ENCODE peak calls at places on chromosomes 12 and 14, in four cellular contexts. K is astrocyte of the spinal cord, A is sigmoid colon, Z is astrocyte of the cerebellum. V is an unnamed sample.

GRCh38 chr12:123608192-123608591 is 6.3 kb downstream of the DDX55 start:
- DNase-seq in A (no peak), Z (no peak), K (no peak), V (no peak)

GRCh38 chr12:132289356-132290202 is 39.8 kb downstream of the GALNT9 start:
- DNase-seq in K (no peak), A (no peak), Z (no peak), V (no peak)

GRCh38 chr14:99853206-99853605 is 60.0 kb downstream of the EML1 start:
- DNase-seq in A (no peak), K (no peak), Z (no peak), V (no peak)

GRCh38 chr12:1594045-1594294 is 411 bp downstream of the FBXL14 start:
- DNase-seq in A (peak), K (peak), Z (no peak), V (no peak)

GRCh38 chr12:82963961-82964360 is 277.3 kb downstream of the TMTC2 start:
- DNase-seq in K (peak), Z (peak), A (no peak), V (no peak)

GRCh38 chr14:61575751-61576150 is 119.6 kb upstream of the HIF1A start:
- DNase-seq in Z (no peak), K (no peak), A (no peak), V (no peak)

GRCh38 chr14:22691171-22691570 is 47.0 kb upstream of the OR6J1 start:
- DNase-seq in A (no peak), K (peak), Z (peak), V (no peak)

GRCh38 chr12:6777386-6777785 is 5.1 kb downstream of the LAG3 start:
- DNase-seq in A (no peak), Z (no peak), K (no peak), V (no peak)

GRCh38 chr14:30211326-30211725 is 283.7 kb upstream of the PRKD1 start:
- DNase-seq in A (no peak), K (peak), Z (no peak), V (no peak)

GRCh38 chr12:121949643-121950397 is 31.4 kb downstream of the CFAP251 start:
- DNase-seq in K (peak), Z (peak), A (no peak), V (no peak)

GRCh38 chr14:97820781-97821180 is 1023.6 kb downstream of the VRK1 start:
- DNase-seq in Z (no peak), K (no peak), A (no peak), V (no peak)

GRCh38 chr14:50943261-50943942 is 881 bp downstream of the PYGL start:
- DNase-seq in K (no peak), Z (no peak), A (peak), V (peak)

GRCh38 chr14:60346706-60347105 is 97.7 kb downstream of the PPM1A start:
- DNase-seq in Z (no peak), K (no peak), A (no peak), V (no peak)

GRCh38 chr14:24613747-24614146 is 4.3 kb upstream of the GZMH start:
- DNase-seq in K (no peak), A (no peak), Z (no peak), V (no peak)
- TF ChIP-seq CTCF in K (no peak), A (no peak), Z (no peak), V (no peak)

GRCh38 chr14:21299562-21300130 is 19.8 kb downstream of the RPGRIP1 start:
- DNase-seq in Z (no peak), K (no peak), A (no peak), V (no peak)

GRCh38 chr14:21302013-21302857 is 22.4 kb downstream of the RPGRIP1 start:
- DNase-seq in A (no peak), K (no peak), Z (no peak), V (no peak)

GRCh38 chr14:21298358-21298757 is 18.5 kb downstream of the RPGRIP1 start:
- DNase-seq in A (no peak), Z (no peak), K (no peak), V (no peak)

GRCh38 chr14:21300892-21301291 is 21.0 kb downstream of the RPGRIP1 start:
- DNase-seq in K (no peak), A (no peak), Z (no peak), V (no peak)
- H3K4me3 ChIP-seq in K (no peak), A (peak), Z (peak), V (peak)

DNA sequence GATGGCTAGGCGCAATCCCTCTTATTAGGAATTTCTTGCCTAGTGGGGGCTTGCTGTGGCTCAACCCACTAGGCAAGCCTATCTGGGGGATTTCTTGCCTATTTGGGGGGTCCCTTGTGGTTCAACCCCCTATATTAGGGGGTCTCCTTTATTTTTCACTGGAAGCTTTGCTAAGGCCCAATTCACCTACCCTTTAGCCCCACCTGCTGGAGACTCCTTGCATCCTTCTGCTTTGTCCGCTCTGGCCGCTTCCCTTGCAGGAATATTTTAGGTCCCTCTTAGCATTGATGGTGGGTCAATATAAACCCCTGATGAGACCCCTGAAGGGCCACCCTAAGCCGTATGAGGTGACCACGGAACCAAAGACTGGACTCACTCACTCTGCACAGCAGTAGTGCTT is 1552.1 kb downstream of the AACS start:
- DNase-seq in Z (no peak), K (no peak), A (no peak), V (no peak)
- TF ChIP-seq CTCF in Z (peak), K (peak), A (no peak), V (no peak)

DNA sequence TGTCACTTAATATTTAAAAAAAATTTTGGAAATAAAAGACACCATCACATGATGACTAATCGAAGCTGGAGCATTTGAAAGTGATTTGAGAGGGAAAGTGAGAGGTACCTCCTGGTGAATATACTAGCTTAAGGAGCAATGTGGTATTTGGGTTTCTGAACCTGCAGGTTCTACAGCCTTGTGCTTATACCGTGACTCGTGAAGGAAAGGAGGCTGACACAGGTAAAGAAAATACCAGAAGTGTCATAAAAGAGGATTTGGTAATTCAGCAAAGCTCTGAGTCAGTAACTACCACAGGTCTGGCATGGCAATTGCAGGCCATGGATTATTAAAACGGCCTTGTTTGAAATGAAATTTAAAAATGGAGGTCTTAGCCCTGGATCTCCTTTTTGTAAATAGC is 151.0 kb downstream of the SLC38A4 start:
- DNase-seq in K (no peak), Z (no peak), A (no peak), V (no peak)
- H3K4me3 ChIP-seq in K (no peak), Z (no peak), A (no peak), V (no peak)

GRCh38 chr14:67607646-67608045 is 7.6 kb upstream of the PIGH start:
- DNase-seq in A (no peak), K (no peak), Z (no peak), V (no peak)
- TF ChIP-seq CTCF in A (no peak), K (no peak), Z (no peak), V (no peak)

GRCh38 chr14:104223101-104223809 is 84.9 kb downstream of the KIF26A start:
- DNase-seq in Z (no peak), A (no peak), K (no peak), V (no peak)
- H3K4me3 ChIP-seq in Z (no peak), A (no peak), K (no peak), V (peak)

DNA sequence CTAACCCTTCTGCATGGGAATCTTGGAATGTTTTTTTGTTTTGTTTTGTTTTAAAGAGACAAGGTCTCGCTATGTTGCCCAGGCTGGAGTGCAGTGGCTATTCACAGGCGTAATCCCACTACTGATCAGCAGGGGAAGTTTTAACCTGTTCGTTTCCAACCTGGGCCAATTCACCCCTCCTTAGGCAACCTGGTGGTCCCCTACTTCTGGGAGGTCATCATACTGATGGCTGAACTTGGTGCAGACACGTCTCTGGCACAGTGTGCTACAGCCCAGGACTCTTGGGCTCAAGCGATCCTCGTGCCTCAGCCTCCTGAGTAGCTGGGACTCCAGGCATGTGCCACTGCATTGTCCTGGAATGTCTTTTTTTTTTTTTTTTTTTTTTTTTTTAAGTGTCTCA is 48.9 kb upstream of the ISM2 start:
- DNase-seq in A (no peak), K (no peak), Z (no peak), V (no peak)
- TF ChIP-seq CTCF in A (no peak), K (no peak), Z (peak), V (no peak)

DNA sequence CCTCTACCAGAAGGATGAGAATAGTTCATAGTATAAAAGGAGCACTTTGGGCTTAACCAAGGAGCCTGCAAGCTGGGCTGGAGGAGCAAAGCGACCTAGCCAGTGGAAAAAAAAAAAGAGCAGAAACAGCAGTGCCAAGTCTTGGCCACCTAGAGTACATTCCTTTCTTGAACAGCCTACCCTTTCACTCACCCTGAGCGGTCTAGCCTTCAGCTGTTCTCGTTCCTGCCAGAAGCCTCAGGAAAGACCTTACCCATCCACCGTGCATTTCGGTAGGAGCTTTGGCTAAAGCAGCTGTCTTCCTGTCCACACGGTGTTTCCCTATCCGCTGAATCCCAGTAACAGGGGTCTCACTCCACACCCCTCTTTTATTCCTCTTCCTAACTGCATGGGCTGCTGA is 88.7 kb upstream of the METAP2 start:
- DNase-seq in Z (peak), K (peak), A (peak), V (no peak)
- H3K4me3 ChIP-seq in Z (peak), K (peak), A (peak), V (peak)

DNA sequence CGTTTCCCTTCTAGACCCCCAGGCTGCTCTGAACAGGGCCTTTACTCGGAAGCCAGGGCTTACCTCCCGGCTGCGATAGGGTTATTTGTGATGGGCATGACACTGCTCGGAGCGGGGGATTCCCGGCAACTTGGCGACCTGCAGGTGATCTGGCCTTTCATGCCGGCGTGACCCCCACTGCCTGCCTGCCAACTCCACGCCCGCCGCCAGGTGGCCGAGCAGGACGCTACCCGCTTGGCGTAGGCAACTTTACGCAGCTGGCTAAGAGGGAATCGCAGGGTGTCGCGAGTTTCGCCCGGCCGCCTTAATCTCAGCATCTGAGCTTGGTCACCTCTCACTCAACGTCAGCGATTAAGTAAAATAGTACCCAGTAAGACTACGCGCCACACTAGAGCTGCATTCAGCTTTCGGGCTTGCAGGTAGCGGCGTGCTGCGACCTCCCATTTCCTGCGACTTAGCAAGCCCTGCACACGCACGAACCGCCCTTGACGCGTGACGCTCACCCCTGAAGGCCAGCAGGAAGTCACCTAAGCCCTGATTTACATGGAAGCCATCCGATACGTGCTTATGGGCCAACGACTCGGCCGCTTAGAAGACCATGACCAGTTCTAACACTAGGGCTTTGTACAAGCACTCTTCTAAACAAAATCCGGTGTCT is 33.3 kb downstream of the WBP11 start:
- DNase-seq in K (peak), Z (no peak), A (peak), V (peak)
- TF ChIP-seq CTCF in K (peak), Z (peak), A (peak), V (peak)